ENCODE peak calls at places on chromosomes 16 and 17, in five cellular contexts. D is naive B cell, T is A172, W is brain pericyte, Y is foreskin fibroblast. V is an unnamed sample.

GRCh38 chr16:80285089-80285488 is 255.7 kb upstream of the DYNLRB2 start:
- DNase-seq in D (no peak), Y (peak; percentile 91), W (no peak), T (peak; percentile 88), V (no peak)

GRCh38 chr17:44390250-44390649 is 801 bp upstream of the ITGA2B start:
- DNase-seq in Y (no peak), D (no peak), T (no peak), W (no peak), V (no peak)

GRCh38 chr16:87686697-87687570 is 78.9 kb downstream of the KLHDC4 start:
- DNase-seq in D (no peak), Y (peak; percentile 20), W (no peak), T (no peak), V (no peak)

GRCh38 chr17:33436321-33436720 is 143.2 kb upstream of the ASIC2 start:
- DNase-seq in Y (peak; percentile 19), T (peak; percentile 55), D (no peak), W (no peak), V (no peak)

GRCh38 chr17:45227101-45227591 is 5.5 kb downstream of the FMNL1 start:
- DNase-seq in T (peak; percentile 72), Y (no peak), D (peak; percentile 57), W (no peak), V (no peak)

GRCh38 chr17:36901506-36901905 is 35.8 kb upstream of the LHX1 start:
- DNase-seq in T (peak; percentile 81), Y (no peak), W (no peak), D (no peak), V (no peak)

GRCh38 chr17:82039695-82040299 is 2.3 kb upstream of the DCXR start:
- DNase-seq in D (no peak), W (no peak), Y (no peak), T (no peak), V (no peak)

GRCh38 chr16:997440-998051 is 16.0 kb downstream of the SOX8 start:
- DNase-seq in W (no peak), T (peak; percentile 70), Y (peak; percentile 51), D (no peak), V (no peak)

GRCh38 chr17:45269912-45270311 is 8.0 kb upstream of the SPATA32 start:
- DNase-seq in Y (no peak), W (no peak), T (no peak), D (no peak), V (no peak)

GRCh38 chr16:71479420-71479819 is 9.7 kb downstream of the ZNF19 start:
- DNase-seq in W (no peak), T (no peak), Y (peak; percentile 53), D (no peak), V (no peak)

GRCh38 chr17:7315570-7316243 is 547 bp upstream of the GPS2 start:
- DNase-seq in Y (no peak), D (no peak), T (no peak), W (no peak), V (peak; percentile 32)

GRCh38 chr17:55295411-55296170 is 30.8 kb downstream of the HLF start:
- DNase-seq in W (peak; percentile 12), Y (peak; percentile 75), T (peak; percentile 51), D (peak; percentile 37), V (peak; percentile 25)

GRCh38 chr17:14016858-14017257 is 52.4 kb upstream of the COX10 start:
- DNase-seq in T (no peak), D (no peak), Y (no peak), W (no peak), V (no peak)

GRCh38 chr17:2232244-2232638 is 71.3 kb downstream of the SMG6 start:
- DNase-seq in W (no peak), T (peak; percentile 95), Y (peak; percentile 77), D (no peak), V (no peak)

GRCh38 chr16:4743217-4743897 is 9.0 kb downstream of the DNAAF8 start:
- DNase-seq in W (no peak), Y (peak; percentile 46), D (no peak), T (no peak), V (no peak)

GRCh38 chr17:38508570-38508950 is 80.3 kb downstream of the ARHGAP23 start:
- DNase-seq in D (no peak), T (no peak), W (no peak), Y (peak; percentile 27), V (no peak)

GRCh38 chr16:30418350-30419181 is 11.2 kb downstream of the ZNF771 start:
- DNase-seq in T (no peak), D (no peak), Y (peak; percentile 13), W (no peak), V (no peak)

GRCh38 chr16:9123871-9124270 is 32.4 kb downstream of the HAPSTR1 start:
- DNase-seq in D (peak; percentile 59), Y (no peak), W (no peak), T (peak; percentile 88), V (no peak)

GRCh38 chr17:29595107-29595942 is 2.4 kb downstream of the ANKRD13B start:
- DNase-seq in D (no peak), T (no peak), W (no peak), Y (peak; percentile 45), V (no peak)

GRCh38 chr16:886802-887731 is 83.7 kb downstream of the LMF1 start:
- DNase-seq in D (no peak), W (no peak), T (no peak), Y (no peak), V (no peak)

GRCh38 chr16:5323284-5323683 is 225.7 kb upstream of the EEF2KMT start:
- DNase-seq in D (no peak), Y (peak; percentile 28), W (no peak), T (no peak), V (no peak)

GRCh38 chr17:50634123-50634914 is at the start of gene ABCC3:
- DNase-seq in Y (peak; percentile 78), W (no peak), T (peak; percentile 53), D (no peak), V (no peak)

GRCh38 chr16:74760007-74760767 is 14.4 kb downstream of the FA2H start:
- DNase-seq in Y (peak; percentile 58), D (no peak), W (no peak), T (no peak), V (no peak)

GRCh38 chr17:34313164-34313563 is 6.1 kb upstream of the CCL8 start:
- DNase-seq in W (no peak), T (no peak), D (no peak), Y (peak; percentile 74), V (no peak)

GRCh38 chr17:17254026-17254425 is 17.1 kb upstream of the FLCN start:
- DNase-seq in Y (peak; percentile 44), T (no peak), D (no peak), W (no peak), V (no peak)

GRCh38 chr17:7825206-7825980 is 8.6 kb upstream of the KDM6B start:
- DNase-seq in D (no peak), T (peak; percentile 46), Y (peak; percentile 45), W (no peak), V (no peak)

V was measured in GM12891.